ENCODE peak calls at places on chromosomes 11 and 22, in seven cellular contexts. A is activated CD4-positive, alpha-beta T cell treated with anti-CD3 and anti-CD28 coated beads for 36 hours; O is right cardiac atrium; U is esophagus squamous epithelium; L is IMR-90; V is stimulated activated CD8-positive, alpha-beta memory T cell treated with anti-CD3 and anti-CD28 coated beads, Interleukin-15, amount 100 ng/mL, for 1 hour; Y is activated T-cell treated with anti-CD3 and anti-CD28 coated beads for 1 hour. J is an unnamed sample.

GRCh38 chr11:47109051-47109791 is 67.5 kb downstream of the ARFGAP2 start:
- DNase-seq in A (no peak), O (no peak), U (no peak), L (no peak), V (no peak), Y (no peak), J (no peak)

GRCh38 chr11:101323997-101324396 is 194.4 kb upstream of the PGR start:
- DNase-seq in A (no peak), O (no peak), U (no peak), L (no peak), V (no peak), Y (no peak), J (no peak)

GRCh38 chr22:42842658-42843370 is 14.3 kb downstream of the ARFGAP3 start:
- DNase-seq in A (no peak), O (no peak), U (no peak), L (peak), V (no peak), Y (no peak), J (no peak)

GRCh38 chr22:49213731-49214352 is 613.8 kb downstream of the BRD1 start:
- DNase-seq in A (no peak), O (no peak), U (no peak), L (no peak), V (no peak), Y (no peak), J (peak)

GRCh38 chr22:38272373-38273134 is at the start of gene TMEM184B:
- DNase-seq in A (peak), O (peak), U (no peak), L (peak), V (peak), Y (peak), J (peak)

GRCh38 chr11:2933376-2934056 is 4.3 kb upstream of the PHLDA2 start:
- DNase-seq in A (peak), O (peak), U (no peak), L (peak), V (no peak), Y (no peak), J (peak)

GRCh38 chr22:37739611-37740049 is 42.8 kb downstream of the TRIOBP start:
- DNase-seq in A (no peak), O (peak), U (no peak), L (no peak), V (no peak), Y (no peak), J (peak)

GRCh38 chr11:18012314-18012905 is 437 bp downstream of the SERGEF start:
- DNase-seq in A (peak), O (peak), U (no peak), L (peak), V (no peak), Y (no peak), J (no peak)

GRCh38 chr11:66267039-66267378 is 1.4 kb upstream of the RAB1B start:
- DNase-seq in A (no peak), O (no peak), U (no peak), L (no peak), V (no peak), Y (no peak), J (no peak)